ENCODE peak calls at places on chromosomes 4 and X, in eight cellular contexts. One of them, this sample, is unnamed. For H3K27me3, the result is how much of the 10 kb centered on the place peaks cover.

GRCh38 chr4:6621556-6621927 is 18.9 kb upstream of the MRFAP1 start:
- DNase-seq in naive thymus-derived CD4-positive, alpha-beta T cell: no peak
- DNase-seq in endothelial cell of umbilical vein: no peak
- DNase-seq in tibial artery: no peak
- DNase-seq in neuronal stem cell: no peak
- DNase-seq in body of pancreas: no peak
- DNase-seq in endodermal cell: no peak
- DNase-seq in CD4-positive, alpha-beta T cell: no peak
- DNase-seq in this sample: no peak

GRCh38 chrX:40772290-40772689 is 36.9 kb upstream of the MED14 start:
- DNase-seq in naive thymus-derived CD4-positive, alpha-beta T cell: no peak
- DNase-seq in endothelial cell of umbilical vein: peak
- DNase-seq in tibial artery: no peak
- DNase-seq in neuronal stem cell: no peak
- DNase-seq in body of pancreas: no peak
- DNase-seq in endodermal cell: no peak
- DNase-seq in CD4-positive, alpha-beta T cell: no peak
- DNase-seq in this sample: no peak

GRCh38 chr4:10164877-10165283 is 48.3 kb upstream of the WDR1 start:
- DNase-seq in naive thymus-derived CD4-positive, alpha-beta T cell: no peak
- DNase-seq in endothelial cell of umbilical vein: peak
- DNase-seq in tibial artery: peak
- DNase-seq in neuronal stem cell: peak
- DNase-seq in body of pancreas: no peak
- DNase-seq in endodermal cell: peak
- DNase-seq in CD4-positive, alpha-beta T cell: no peak
- DNase-seq in this sample: peak

GRCh38 chr4:10670346-10670745 is 14.2 kb downstream of the CLNK start:
- DNase-seq in naive thymus-derived CD4-positive, alpha-beta T cell: no peak
- DNase-seq in endothelial cell of umbilical vein: no peak
- DNase-seq in tibial artery: no peak
- DNase-seq in neuronal stem cell: no peak
- DNase-seq in body of pancreas: no peak
- DNase-seq in endodermal cell: no peak
- DNase-seq in CD4-positive, alpha-beta T cell: no peak
- DNase-seq in this sample: peak

GRCh38 chr4:73948990-73949706 is 32.7 kb downstream of the PF4 start:
- DNase-seq in naive thymus-derived CD4-positive, alpha-beta T cell: no peak
- DNase-seq in endothelial cell of umbilical vein: no peak
- DNase-seq in tibial artery: no peak
- DNase-seq in neuronal stem cell: no peak
- DNase-seq in body of pancreas: no peak
- DNase-seq in endodermal cell: no peak
- DNase-seq in CD4-positive, alpha-beta T cell: no peak
- DNase-seq in this sample: no peak

GRCh38 chr4:39308576-39308975 is 57.6 kb downstream of the RFC1 start:
- DNase-seq in naive thymus-derived CD4-positive, alpha-beta T cell: no peak
- DNase-seq in endothelial cell of umbilical vein: peak
- DNase-seq in tibial artery: no peak
- DNase-seq in neuronal stem cell: no peak
- DNase-seq in body of pancreas: no peak
- DNase-seq in endodermal cell: no peak
- DNase-seq in CD4-positive, alpha-beta T cell: no peak
- DNase-seq in this sample: no peak

GRCh38 chrX:73134741-73135140 is 55.4 kb upstream of the PABPC1L2A start:
- DNase-seq in naive thymus-derived CD4-positive, alpha-beta T cell: no peak
- DNase-seq in endothelial cell of umbilical vein: no peak
- DNase-seq in tibial artery: no peak
- DNase-seq in neuronal stem cell: no peak
- DNase-seq in body of pancreas: no peak
- DNase-seq in endodermal cell: no peak
- DNase-seq in CD4-positive, alpha-beta T cell: no peak
- DNase-seq in this sample: no peak

GRCh38 chr4:77990456-77990855 is 66.7 kb upstream of the FRAS1 start:
- DNase-seq in naive thymus-derived CD4-positive, alpha-beta T cell: no peak
- DNase-seq in endothelial cell of umbilical vein: no peak
- DNase-seq in tibial artery: no peak
- DNase-seq in neuronal stem cell: no peak
- DNase-seq in body of pancreas: no peak
- DNase-seq in endodermal cell: no peak
- DNase-seq in CD4-positive, alpha-beta T cell: no peak
- DNase-seq in this sample: no peak

GRCh38 chr4:151860561-151861093 is 99.8 kb upstream of the GATB start:
- DNase-seq in naive thymus-derived CD4-positive, alpha-beta T cell: no peak
- DNase-seq in endothelial cell of umbilical vein: no peak
- DNase-seq in tibial artery: no peak
- DNase-seq in neuronal stem cell: no peak
- DNase-seq in body of pancreas: no peak
- DNase-seq in endodermal cell: no peak
- DNase-seq in CD4-positive, alpha-beta T cell: no peak
- DNase-seq in this sample: no peak

GRCh38 chr4:52059372-52059771 is 8.3 kb downstream of the SPATA18 start:
- DNase-seq in naive thymus-derived CD4-positive, alpha-beta T cell: no peak
- DNase-seq in endothelial cell of umbilical vein: peak
- DNase-seq in tibial artery: no peak
- DNase-seq in neuronal stem cell: no peak
- DNase-seq in body of pancreas: peak
- DNase-seq in endodermal cell: no peak
- DNase-seq in CD4-positive, alpha-beta T cell: no peak
- DNase-seq in this sample: no peak

GRCh38 chr4:184937030-184937710 is 81.1 kb upstream of the HELT start:
- DNase-seq in naive thymus-derived CD4-positive, alpha-beta T cell: no peak
- DNase-seq in endothelial cell of umbilical vein: no peak
- DNase-seq in tibial artery: no peak
- DNase-seq in neuronal stem cell: no peak
- DNase-seq in body of pancreas: peak
- DNase-seq in endodermal cell: no peak
- DNase-seq in CD4-positive, alpha-beta T cell: no peak
- DNase-seq in this sample: no peak

GRCh38 chr4:188041721-188042120 is 46.1 kb downstream of the ZFP42 start:
- DNase-seq in naive thymus-derived CD4-positive, alpha-beta T cell: no peak
- DNase-seq in endothelial cell of umbilical vein: no peak
- DNase-seq in tibial artery: no peak
- DNase-seq in neuronal stem cell: no peak
- DNase-seq in body of pancreas: no peak
- DNase-seq in endodermal cell: no peak
- DNase-seq in CD4-positive, alpha-beta T cell: no peak
- DNase-seq in this sample: no peak

GRCh38 chr4:76781698-76782595 is 116.0 kb downstream of the SOWAHB start:
- DNase-seq in naive thymus-derived CD4-positive, alpha-beta T cell: no peak
- DNase-seq in endothelial cell of umbilical vein: no peak
- DNase-seq in tibial artery: no peak
- DNase-seq in neuronal stem cell: no peak
- DNase-seq in body of pancreas: no peak
- DNase-seq in endodermal cell: peak
- DNase-seq in CD4-positive, alpha-beta T cell: no peak
- DNase-seq in this sample: peak

GRCh38 chrX:150772150-150772970 is 79.2 kb downstream of the MTMR1 start:
- DNase-seq in naive thymus-derived CD4-positive, alpha-beta T cell: peak
- DNase-seq in endothelial cell of umbilical vein: peak
- DNase-seq in tibial artery: peak
- DNase-seq in neuronal stem cell: peak
- DNase-seq in body of pancreas: peak
- DNase-seq in endodermal cell: peak
- DNase-seq in CD4-positive, alpha-beta T cell: peak
- DNase-seq in this sample: peak

GRCh38 chr4:47704693-47705325 is 133.1 kb downstream of the CORIN start:
- DNase-seq in naive thymus-derived CD4-positive, alpha-beta T cell: no peak
- DNase-seq in endothelial cell of umbilical vein: peak
- DNase-seq in tibial artery: no peak
- DNase-seq in neuronal stem cell: peak
- DNase-seq in body of pancreas: peak
- DNase-seq in endodermal cell: peak
- DNase-seq in CD4-positive, alpha-beta T cell: no peak
- DNase-seq in this sample: peak

GRCh38 chr4:54277691-54278090 is 48.6 kb downstream of the PDGFRA start:
- DNase-seq in naive thymus-derived CD4-positive, alpha-beta T cell: no peak
- DNase-seq in endothelial cell of umbilical vein: peak
- DNase-seq in tibial artery: no peak
- DNase-seq in neuronal stem cell: no peak
- DNase-seq in body of pancreas: peak
- DNase-seq in endodermal cell: no peak
- DNase-seq in CD4-positive, alpha-beta T cell: no peak
- DNase-seq in this sample: no peak

GRCh38 chrX:139798701-139799100 is 90.7 kb upstream of the MCF2 start:
- DNase-seq in naive thymus-derived CD4-positive, alpha-beta T cell: no peak
- DNase-seq in endothelial cell of umbilical vein: no peak
- DNase-seq in tibial artery: no peak
- DNase-seq in neuronal stem cell: no peak
- DNase-seq in body of pancreas: no peak
- DNase-seq in endodermal cell: no peak
- DNase-seq in CD4-positive, alpha-beta T cell: no peak
- DNase-seq in this sample: no peak

GRCh38 chr4:136818811-136819210 is 713.5 kb downstream of the PCDH18 start:
- DNase-seq in naive thymus-derived CD4-positive, alpha-beta T cell: no peak
- DNase-seq in endothelial cell of umbilical vein: peak
- DNase-seq in tibial artery: no peak
- DNase-seq in neuronal stem cell: no peak
- DNase-seq in body of pancreas: no peak
- DNase-seq in endodermal cell: no peak
- DNase-seq in CD4-positive, alpha-beta T cell: no peak
- DNase-seq in this sample: no peak

GRCh38 chr4:164596318-164596878 is 157.5 kb upstream of the SMIM31 start:
- DNase-seq in naive thymus-derived CD4-positive, alpha-beta T cell: no peak
- DNase-seq in endothelial cell of umbilical vein: no peak
- DNase-seq in tibial artery: no peak
- DNase-seq in neuronal stem cell: no peak
- DNase-seq in body of pancreas: no peak
- DNase-seq in endodermal cell: no peak
- DNase-seq in CD4-positive, alpha-beta T cell: no peak
- DNase-seq in this sample: no peak

GRCh38 chrX:22325091-22325490 is 52.4 kb downstream of the CBLL2 start:
- DNase-seq in naive thymus-derived CD4-positive, alpha-beta T cell: no peak
- DNase-seq in endothelial cell of umbilical vein: peak
- DNase-seq in tibial artery: no peak
- DNase-seq in neuronal stem cell: no peak
- DNase-seq in body of pancreas: no peak
- DNase-seq in endodermal cell: no peak
- DNase-seq in CD4-positive, alpha-beta T cell: no peak
- DNase-seq in this sample: no peak

GRCh38 chr4:129581305-129581704 is 485.4 kb downstream of the C4orf33 start:
- DNase-seq in naive thymus-derived CD4-positive, alpha-beta T cell: no peak
- DNase-seq in endothelial cell of umbilical vein: no peak
- DNase-seq in tibial artery: no peak
- DNase-seq in neuronal stem cell: no peak
- DNase-seq in body of pancreas: no peak
- DNase-seq in endodermal cell: no peak
- DNase-seq in CD4-positive, alpha-beta T cell: no peak
- DNase-seq in this sample: no peak

GRCh38 chr4:4854649-4855292 is 4.7 kb upstream of the MSX1 start:
- DNase-seq in naive thymus-derived CD4-positive, alpha-beta T cell: no peak
- DNase-seq in endothelial cell of umbilical vein: no peak
- DNase-seq in tibial artery: peak
- DNase-seq in neuronal stem cell: no peak
- DNase-seq in body of pancreas: no peak
- DNase-seq in endodermal cell: peak
- DNase-seq in CD4-positive, alpha-beta T cell: no peak
- DNase-seq in this sample: no peak

GRCh38 chrX:69038188-69038587 is 127.1 kb downstream of the PJA1 start:
- DNase-seq in naive thymus-derived CD4-positive, alpha-beta T cell: no peak
- DNase-seq in endothelial cell of umbilical vein: no peak
- DNase-seq in tibial artery: no peak
- DNase-seq in neuronal stem cell: no peak
- DNase-seq in body of pancreas: no peak
- DNase-seq in endodermal cell: no peak
- DNase-seq in CD4-positive, alpha-beta T cell: no peak
- DNase-seq in this sample: no peak
- H3K27me3 ChIP-seq in naive thymus-derived CD4-positive, alpha-beta T cell: under half
- H3K27me3 ChIP-seq in endothelial cell of umbilical vein: under half
- H3K27me3 ChIP-seq in tibial artery: under half
- H3K27me3 ChIP-seq in neuronal stem cell: under half
- H3K27me3 ChIP-seq in body of pancreas: under half
- H3K27me3 ChIP-seq in endodermal cell: under half
- H3K27me3 ChIP-seq in CD4-positive, alpha-beta T cell: under half
- H3K27me3 ChIP-seq in this sample: under half

GRCh38 chrX:10725071-10725470 is 104.7 kb upstream of the MID1 start:
- DNase-seq in naive thymus-derived CD4-positive, alpha-beta T cell: no peak
- DNase-seq in endothelial cell of umbilical vein: peak
- DNase-seq in tibial artery: no peak
- DNase-seq in neuronal stem cell: no peak
- DNase-seq in body of pancreas: no peak
- DNase-seq in endodermal cell: no peak
- DNase-seq in CD4-positive, alpha-beta T cell: no peak
- DNase-seq in this sample: no peak
- H3K27me3 ChIP-seq in naive thymus-derived CD4-positive, alpha-beta T cell: under half
- H3K27me3 ChIP-seq in endothelial cell of umbilical vein: under half
- H3K27me3 ChIP-seq in tibial artery: under half
- H3K27me3 ChIP-seq in neuronal stem cell: under half
- H3K27me3 ChIP-seq in body of pancreas: under half
- H3K27me3 ChIP-seq in endodermal cell: under half
- H3K27me3 ChIP-seq in CD4-positive, alpha-beta T cell: under half
- H3K27me3 ChIP-seq in this sample: under half

GRCh38 chrX:12686324-12686723 is 104.9 kb upstream of the PRPS2 start:
- DNase-seq in naive thymus-derived CD4-positive, alpha-beta T cell: no peak
- DNase-seq in endothelial cell of umbilical vein: no peak
- DNase-seq in tibial artery: no peak
- DNase-seq in neuronal stem cell: no peak
- DNase-seq in body of pancreas: no peak
- DNase-seq in endodermal cell: no peak
- DNase-seq in CD4-positive, alpha-beta T cell: no peak
- DNase-seq in this sample: no peak

GRCh38 chrX:12679522-12679921 is 111.7 kb upstream of the PRPS2 start:
- DNase-seq in naive thymus-derived CD4-positive, alpha-beta T cell: no peak
- DNase-seq in endothelial cell of umbilical vein: no peak
- DNase-seq in tibial artery: no peak
- DNase-seq in neuronal stem cell: no peak
- DNase-seq in body of pancreas: no peak
- DNase-seq in endodermal cell: no peak
- DNase-seq in CD4-positive, alpha-beta T cell: no peak
- DNase-seq in this sample: no peak

GRCh38 chrX:12685541-12685940 is 105.7 kb upstream of the PRPS2 start:
- DNase-seq in naive thymus-derived CD4-positive, alpha-beta T cell: no peak
- DNase-seq in endothelial cell of umbilical vein: no peak
- DNase-seq in tibial artery: no peak
- DNase-seq in neuronal stem cell: no peak
- DNase-seq in body of pancreas: no peak
- DNase-seq in endodermal cell: no peak
- DNase-seq in CD4-positive, alpha-beta T cell: no peak
- DNase-seq in this sample: no peak

DNA sequence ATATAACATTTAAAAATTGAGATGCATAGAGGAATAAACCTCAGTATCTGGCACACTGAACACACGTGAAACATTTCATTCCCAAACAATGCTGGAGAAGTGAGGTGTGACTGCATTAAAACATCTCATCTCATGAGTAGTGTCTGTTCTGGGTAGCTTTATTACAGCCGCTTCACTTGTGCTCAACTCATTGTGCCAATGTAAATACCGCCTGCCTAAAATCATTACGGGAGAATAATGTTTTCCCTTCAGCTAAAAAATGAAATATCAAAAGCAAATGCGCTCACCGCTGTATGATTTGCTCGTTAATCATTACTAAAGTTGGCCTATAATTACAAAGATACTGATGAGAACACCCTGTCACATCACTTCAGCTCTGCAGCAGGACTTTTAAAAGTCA is 110.2 kb upstream of the PRPS2 start:
- DNase-seq in naive thymus-derived CD4-positive, alpha-beta T cell: no peak
- DNase-seq in endothelial cell of umbilical vein: no peak
- DNase-seq in tibial artery: no peak
- DNase-seq in neuronal stem cell: no peak
- DNase-seq in body of pancreas: no peak
- DNase-seq in endodermal cell: no peak
- DNase-seq in CD4-positive, alpha-beta T cell: no peak
- DNase-seq in this sample: no peak
- H3K27me3 ChIP-seq in naive thymus-derived CD4-positive, alpha-beta T cell: under half
- H3K27me3 ChIP-seq in endothelial cell of umbilical vein: under half
- H3K27me3 ChIP-seq in tibial artery: under half
- H3K27me3 ChIP-seq in neuronal stem cell: under half
- H3K27me3 ChIP-seq in body of pancreas: under half
- H3K27me3 ChIP-seq in endodermal cell: under half
- H3K27me3 ChIP-seq in CD4-positive, alpha-beta T cell: under half
- H3K27me3 ChIP-seq in this sample: under half

GRCh38 chr4:112509243-112510190 is 6.5 kb downstream of the NEUROG2 start:
- DNase-seq in naive thymus-derived CD4-positive, alpha-beta T cell: no peak
- DNase-seq in endothelial cell of umbilical vein: no peak
- DNase-seq in tibial artery: no peak
- DNase-seq in neuronal stem cell: peak
- DNase-seq in body of pancreas: no peak
- DNase-seq in endodermal cell: peak
- DNase-seq in CD4-positive, alpha-beta T cell: no peak
- DNase-seq in this sample: no peak
- H3K27me3 ChIP-seq in naive thymus-derived CD4-positive, alpha-beta T cell: under half
- H3K27me3 ChIP-seq in endothelial cell of umbilical vein: half or more
- H3K27me3 ChIP-seq in tibial artery: half or more
- H3K27me3 ChIP-seq in neuronal stem cell: under half
- H3K27me3 ChIP-seq in body of pancreas: under half
- H3K27me3 ChIP-seq in endodermal cell: half or more
- H3K27me3 ChIP-seq in CD4-positive, alpha-beta T cell: half or more
- H3K27me3 ChIP-seq in this sample: under half